ENCODE peak calls at places on chromosomes 6 and 20, in ten cellular contexts. One of them, this sample, is unnamed.

GRCh38 chr6:89299451-89299850 is 15.6 kb downstream of the GABRR2 start:
- DNase-seq in cardiac muscle cell: no peak
- DNase-seq in H7: peak
- DNase-seq in adrenal gland: no peak
- DNase-seq in Daoy: peak
- DNase-seq in astrocyte of the spinal cord: no peak
- DNase-seq in stimulated activated CD8-positive, alpha-beta memory T cell treated with anti-CD3 and anti-CD28 coated beads, Interleukin-7, amount 100 ng/mL, for 1 hour: no peak
- DNase-seq in PC-9: peak
- DNase-seq in upper lobe of left lung: no peak
- DNase-seq in HT-29: peak
- DNase-seq in this sample: peak

GRCh38 chr6:43874814-43875590 is 105.0 kb downstream of the VEGFA start:
- DNase-seq in Daoy: no peak
- DNase-seq in HT-29: no peak
- DNase-seq in cardiac muscle cell: no peak
- DNase-seq in H7: no peak
- DNase-seq in astrocyte of the spinal cord: no peak
- DNase-seq in PC-9: no peak
- DNase-seq in adrenal gland: no peak
- DNase-seq in stimulated activated CD8-positive, alpha-beta memory T cell treated with anti-CD3 and anti-CD28 coated beads, Interleukin-7, amount 100 ng/mL, for 1 hour: no peak
- DNase-seq in upper lobe of left lung: no peak
- DNase-seq in this sample: no peak

GRCh38 chr6:106974337-106974998 is at the start of gene CD24:
- DNase-seq in adrenal gland: no peak
- DNase-seq in H7: peak
- DNase-seq in upper lobe of left lung: peak
- DNase-seq in cardiac muscle cell: peak
- DNase-seq in Daoy: peak
- DNase-seq in HT-29: peak
- DNase-seq in PC-9: peak
- DNase-seq in stimulated activated CD8-positive, alpha-beta memory T cell treated with anti-CD3 and anti-CD28 coated beads, Interleukin-7, amount 100 ng/mL, for 1 hour: no peak
- DNase-seq in astrocyte of the spinal cord: peak
- DNase-seq in this sample: peak

GRCh38 chr6:16929814-16930213 is 168.6 kb upstream of the ATXN1 start:
- DNase-seq in astrocyte of the spinal cord: peak
- DNase-seq in cardiac muscle cell: no peak
- DNase-seq in PC-9: no peak
- DNase-seq in H7: no peak
- DNase-seq in stimulated activated CD8-positive, alpha-beta memory T cell treated with anti-CD3 and anti-CD28 coated beads, Interleukin-7, amount 100 ng/mL, for 1 hour: no peak
- DNase-seq in Daoy: peak
- DNase-seq in adrenal gland: no peak
- DNase-seq in upper lobe of left lung: no peak
- DNase-seq in HT-29: no peak
- DNase-seq in this sample: peak

GRCh38 chr20:63102720-63103375 is 96.1 kb upstream of the BHLHE23 start:
- DNase-seq in HT-29: no peak
- DNase-seq in Daoy: peak
- DNase-seq in upper lobe of left lung: peak
- DNase-seq in cardiac muscle cell: no peak
- DNase-seq in PC-9: no peak
- DNase-seq in astrocyte of the spinal cord: no peak
- DNase-seq in H7: peak
- DNase-seq in stimulated activated CD8-positive, alpha-beta memory T cell treated with anti-CD3 and anti-CD28 coated beads, Interleukin-7, amount 100 ng/mL, for 1 hour: peak
- DNase-seq in adrenal gland: peak
- DNase-seq in this sample: peak

GRCh38 chr6:143410859-143411270 is 39.6 kb downstream of the ADAT2 start:
- DNase-seq in PC-9: no peak
- DNase-seq in adrenal gland: no peak
- DNase-seq in upper lobe of left lung: no peak
- DNase-seq in H7: no peak
- DNase-seq in Daoy: peak
- DNase-seq in stimulated activated CD8-positive, alpha-beta memory T cell treated with anti-CD3 and anti-CD28 coated beads, Interleukin-7, amount 100 ng/mL, for 1 hour: no peak
- DNase-seq in cardiac muscle cell: no peak
- DNase-seq in HT-29: no peak
- DNase-seq in astrocyte of the spinal cord: peak
- DNase-seq in this sample: peak

GRCh38 chr6:4610256-4610655 is 165.9 kb upstream of the CDYL start:
- DNase-seq in cardiac muscle cell: no peak
- DNase-seq in upper lobe of left lung: no peak
- DNase-seq in adrenal gland: peak
- DNase-seq in PC-9: no peak
- DNase-seq in H7: no peak
- DNase-seq in stimulated activated CD8-positive, alpha-beta memory T cell treated with anti-CD3 and anti-CD28 coated beads, Interleukin-7, amount 100 ng/mL, for 1 hour: no peak
- DNase-seq in Daoy: peak
- DNase-seq in astrocyte of the spinal cord: peak
- DNase-seq in HT-29: no peak
- DNase-seq in this sample: peak

GRCh38 chr20:19327401-19327800 is 115.0 kb downstream of the SLC24A3 start:
- DNase-seq in PC-9: no peak
- DNase-seq in H7: no peak
- DNase-seq in astrocyte of the spinal cord: no peak
- DNase-seq in stimulated activated CD8-positive, alpha-beta memory T cell treated with anti-CD3 and anti-CD28 coated beads, Interleukin-7, amount 100 ng/mL, for 1 hour: no peak
- DNase-seq in adrenal gland: no peak
- DNase-seq in upper lobe of left lung: no peak
- DNase-seq in cardiac muscle cell: no peak
- DNase-seq in Daoy: no peak
- DNase-seq in HT-29: no peak
- DNase-seq in this sample: no peak

GRCh38 chr6:150894935-150895686 is 29.6 kb downstream of the MTHFD1L start:
- DNase-seq in H7: no peak
- DNase-seq in adrenal gland: no peak
- DNase-seq in stimulated activated CD8-positive, alpha-beta memory T cell treated with anti-CD3 and anti-CD28 coated beads, Interleukin-7, amount 100 ng/mL, for 1 hour: no peak
- DNase-seq in upper lobe of left lung: peak
- DNase-seq in PC-9: peak
- DNase-seq in Daoy: peak
- DNase-seq in cardiac muscle cell: peak
- DNase-seq in HT-29: peak
- DNase-seq in astrocyte of the spinal cord: peak
- DNase-seq in this sample: peak

GRCh38 chr20:59825944-59826759 is 107.3 kb downstream of the SYCP2 start:
- DNase-seq in PC-9: peak
- DNase-seq in Daoy: no peak
- DNase-seq in upper lobe of left lung: peak
- DNase-seq in stimulated activated CD8-positive, alpha-beta memory T cell treated with anti-CD3 and anti-CD28 coated beads, Interleukin-7, amount 100 ng/mL, for 1 hour: no peak
- DNase-seq in astrocyte of the spinal cord: no peak
- DNase-seq in HT-29: peak
- DNase-seq in cardiac muscle cell: no peak
- DNase-seq in adrenal gland: no peak
- DNase-seq in H7: no peak
- DNase-seq in this sample: no peak

GRCh38 chr6:56954389-56955170 is at the start of gene BEND6:
- DNase-seq in adrenal gland: peak
- DNase-seq in HT-29: no peak
- DNase-seq in upper lobe of left lung: peak
- DNase-seq in astrocyte of the spinal cord: peak
- DNase-seq in H7: peak
- DNase-seq in cardiac muscle cell: peak
- DNase-seq in stimulated activated CD8-positive, alpha-beta memory T cell treated with anti-CD3 and anti-CD28 coated beads, Interleukin-7, amount 100 ng/mL, for 1 hour: no peak
- DNase-seq in Daoy: peak
- DNase-seq in PC-9: peak
- DNase-seq in this sample: peak

GRCh38 chr6:34115396-34116314 is 30.2 kb downstream of the GRM4 start:
- DNase-seq in upper lobe of left lung: no peak
- DNase-seq in H7: peak
- DNase-seq in cardiac muscle cell: peak
- DNase-seq in HT-29: no peak
- DNase-seq in astrocyte of the spinal cord: peak
- DNase-seq in Daoy: peak
- DNase-seq in adrenal gland: no peak
- DNase-seq in PC-9: peak
- DNase-seq in stimulated activated CD8-positive, alpha-beta memory T cell treated with anti-CD3 and anti-CD28 coated beads, Interleukin-7, amount 100 ng/mL, for 1 hour: no peak
- DNase-seq in this sample: no peak